ENCODE peak calls at places on chromosome 17, in eight cellular contexts. One of them, this sample, is unnamed.

GRCh38 chr17:48954300-48954755 is 9.7 kb upstream of the SNF8 start:
- DNase-seq in effector memory CD8-positive, alpha-beta T cell: no peak
- DNase-seq in D721Med: no peak
- DNase-seq in NCI-H187: no peak
- DNase-seq in psoas muscle: no peak
- DNase-seq in tibial nerve: no peak
- DNase-seq in stimulated activated CD8-positive, alpha-beta memory T cell treated with anti-CD3 and anti-CD28 coated beads, Interleukin-4, amount 100 ng/mL, for 4 hours: no peak
- DNase-seq in NCI-H1694: no peak
- DNase-seq in this sample: peak

GRCh38 chr17:81309140-81309858 is 14.2 kb upstream of the SLC38A10 start:
- DNase-seq in effector memory CD8-positive, alpha-beta T cell: no peak
- DNase-seq in D721Med: no peak
- DNase-seq in NCI-H187: no peak
- DNase-seq in psoas muscle: peak
- DNase-seq in tibial nerve: peak
- DNase-seq in stimulated activated CD8-positive, alpha-beta memory T cell treated with anti-CD3 and anti-CD28 coated beads, Interleukin-4, amount 100 ng/mL, for 4 hours: no peak
- DNase-seq in NCI-H1694: no peak
- DNase-seq in this sample: peak

GRCh38 chr17:75194879-75195278 is 10.6 kb upstream of the NUP85 start:
- DNase-seq in effector memory CD8-positive, alpha-beta T cell: no peak
- DNase-seq in D721Med: no peak
- DNase-seq in NCI-H187: no peak
- DNase-seq in psoas muscle: no peak
- DNase-seq in tibial nerve: no peak
- DNase-seq in stimulated activated CD8-positive, alpha-beta memory T cell treated with anti-CD3 and anti-CD28 coated beads, Interleukin-4, amount 100 ng/mL, for 4 hours: no peak
- DNase-seq in NCI-H1694: no peak
- DNase-seq in this sample: peak

GRCh38 chr17:58232707-58233156 is 5.7 kb upstream of the LPO start:
- DNase-seq in effector memory CD8-positive, alpha-beta T cell: no peak
- DNase-seq in D721Med: no peak
- DNase-seq in NCI-H187: no peak
- DNase-seq in psoas muscle: no peak
- DNase-seq in tibial nerve: no peak
- DNase-seq in stimulated activated CD8-positive, alpha-beta memory T cell treated with anti-CD3 and anti-CD28 coated beads, Interleukin-4, amount 100 ng/mL, for 4 hours: no peak
- DNase-seq in NCI-H1694: no peak
- DNase-seq in this sample: peak

GRCh38 chr17:56114469-56114868 is 38.8 kb upstream of the ANKFN1 start:
- DNase-seq in effector memory CD8-positive, alpha-beta T cell: no peak
- DNase-seq in D721Med: no peak
- DNase-seq in NCI-H187: peak
- DNase-seq in psoas muscle: no peak
- DNase-seq in tibial nerve: no peak
- DNase-seq in stimulated activated CD8-positive, alpha-beta memory T cell treated with anti-CD3 and anti-CD28 coated beads, Interleukin-4, amount 100 ng/mL, for 4 hours: no peak
- DNase-seq in NCI-H1694: no peak
- DNase-seq in this sample: no peak

GRCh38 chr17:3979276-3979583 is 15.0 kb upstream of the ATP2A3 start:
- DNase-seq in effector memory CD8-positive, alpha-beta T cell: no peak
- DNase-seq in D721Med: no peak
- DNase-seq in NCI-H187: no peak
- DNase-seq in psoas muscle: peak
- DNase-seq in tibial nerve: no peak
- DNase-seq in stimulated activated CD8-positive, alpha-beta memory T cell treated with anti-CD3 and anti-CD28 coated beads, Interleukin-4, amount 100 ng/mL, for 4 hours: no peak
- DNase-seq in NCI-H1694: no peak
- DNase-seq in this sample: no peak

GRCh38 chr17:29341726-29342125 is 47.8 kb upstream of the NUFIP2 start:
- DNase-seq in effector memory CD8-positive, alpha-beta T cell: no peak
- DNase-seq in D721Med: no peak
- DNase-seq in NCI-H187: no peak
- DNase-seq in psoas muscle: no peak
- DNase-seq in tibial nerve: no peak
- DNase-seq in stimulated activated CD8-positive, alpha-beta memory T cell treated with anti-CD3 and anti-CD28 coated beads, Interleukin-4, amount 100 ng/mL, for 4 hours: no peak
- DNase-seq in NCI-H1694: no peak
- DNase-seq in this sample: peak

GRCh38 chr17:65434878-65435277 is 126.6 kb downstream of the AXIN2 start:
- DNase-seq in effector memory CD8-positive, alpha-beta T cell: no peak
- DNase-seq in D721Med: no peak
- DNase-seq in NCI-H187: no peak
- DNase-seq in psoas muscle: no peak
- DNase-seq in tibial nerve: no peak
- DNase-seq in stimulated activated CD8-positive, alpha-beta memory T cell treated with anti-CD3 and anti-CD28 coated beads, Interleukin-4, amount 100 ng/mL, for 4 hours: no peak
- DNase-seq in NCI-H1694: no peak
- DNase-seq in this sample: no peak

GRCh38 chr17:7579001-7579838 is at the start of gene CD68:
- DNase-seq in effector memory CD8-positive, alpha-beta T cell: no peak
- DNase-seq in D721Med: no peak
- DNase-seq in NCI-H187: no peak
- DNase-seq in psoas muscle: peak
- DNase-seq in tibial nerve: peak
- DNase-seq in stimulated activated CD8-positive, alpha-beta memory T cell treated with anti-CD3 and anti-CD28 coated beads, Interleukin-4, amount 100 ng/mL, for 4 hours: peak
- DNase-seq in NCI-H1694: no peak
- DNase-seq in this sample: peak

GRCh38 chr17:59026176-59026939 is 80.3 kb downstream of the TRIM37 start:
- DNase-seq in effector memory CD8-positive, alpha-beta T cell: no peak
- DNase-seq in D721Med: no peak
- DNase-seq in NCI-H187: no peak
- DNase-seq in psoas muscle: no peak
- DNase-seq in tibial nerve: peak
- DNase-seq in stimulated activated CD8-positive, alpha-beta memory T cell treated with anti-CD3 and anti-CD28 coated beads, Interleukin-4, amount 100 ng/mL, for 4 hours: no peak
- DNase-seq in NCI-H1694: no peak
- DNase-seq in this sample: no peak

GRCh38 chr17:50269477-50270429 is 4.5 kb upstream of the TMEM92 start:
- DNase-seq in effector memory CD8-positive, alpha-beta T cell: peak
- DNase-seq in D721Med: peak
- DNase-seq in NCI-H187: no peak
- DNase-seq in psoas muscle: peak
- DNase-seq in tibial nerve: peak
- DNase-seq in stimulated activated CD8-positive, alpha-beta memory T cell treated with anti-CD3 and anti-CD28 coated beads, Interleukin-4, amount 100 ng/mL, for 4 hours: peak
- DNase-seq in NCI-H1694: peak
- DNase-seq in this sample: peak

GRCh38 chr17:2138768-2139167 is 83.9 kb downstream of the HIC1 start:
- DNase-seq in effector memory CD8-positive, alpha-beta T cell: no peak
- DNase-seq in D721Med: no peak
- DNase-seq in NCI-H187: peak
- DNase-seq in psoas muscle: peak
- DNase-seq in tibial nerve: no peak
- DNase-seq in stimulated activated CD8-positive, alpha-beta memory T cell treated with anti-CD3 and anti-CD28 coated beads, Interleukin-4, amount 100 ng/mL, for 4 hours: no peak
- DNase-seq in NCI-H1694: peak
- DNase-seq in this sample: peak

GRCh38 chr17:49132699-49133364 is at the start of gene B4GALNT2:
- DNase-seq in effector memory CD8-positive, alpha-beta T cell: no peak
- DNase-seq in D721Med: no peak
- DNase-seq in NCI-H187: no peak
- DNase-seq in psoas muscle: peak
- DNase-seq in tibial nerve: no peak
- DNase-seq in stimulated activated CD8-positive, alpha-beta memory T cell treated with anti-CD3 and anti-CD28 coated beads, Interleukin-4, amount 100 ng/mL, for 4 hours: no peak
- DNase-seq in NCI-H1694: no peak
- DNase-seq in this sample: peak

GRCh38 chr17:68861602-68862001 is 93.6 kb downstream of the ABCA8 start:
- DNase-seq in effector memory CD8-positive, alpha-beta T cell: no peak
- DNase-seq in D721Med: no peak
- DNase-seq in NCI-H187: no peak
- DNase-seq in psoas muscle: no peak
- DNase-seq in tibial nerve: no peak
- DNase-seq in stimulated activated CD8-positive, alpha-beta memory T cell treated with anti-CD3 and anti-CD28 coated beads, Interleukin-4, amount 100 ng/mL, for 4 hours: no peak
- DNase-seq in NCI-H1694: no peak
- DNase-seq in this sample: no peak

GRCh38 chr17:52606098-52606497 is 447.6 kb upstream of the CA10 start:
- DNase-seq in effector memory CD8-positive, alpha-beta T cell: no peak
- DNase-seq in D721Med: no peak
- DNase-seq in NCI-H187: no peak
- DNase-seq in psoas muscle: no peak
- DNase-seq in tibial nerve: no peak
- DNase-seq in stimulated activated CD8-positive, alpha-beta memory T cell treated with anti-CD3 and anti-CD28 coated beads, Interleukin-4, amount 100 ng/mL, for 4 hours: no peak
- DNase-seq in NCI-H1694: no peak
- DNase-seq in this sample: peak

GRCh38 chr17:8128125-8128784 is 4.3 kb upstream of the HES7 start:
- DNase-seq in effector memory CD8-positive, alpha-beta T cell: no peak
- DNase-seq in D721Med: no peak
- DNase-seq in NCI-H187: no peak
- DNase-seq in psoas muscle: peak
- DNase-seq in tibial nerve: no peak
- DNase-seq in stimulated activated CD8-positive, alpha-beta memory T cell treated with anti-CD3 and anti-CD28 coated beads, Interleukin-4, amount 100 ng/mL, for 4 hours: no peak
- DNase-seq in NCI-H1694: no peak
- DNase-seq in this sample: no peak

GRCh38 chr17:74635418-74635817 is 11.9 kb upstream of the CD300E start:
- DNase-seq in effector memory CD8-positive, alpha-beta T cell: no peak
- DNase-seq in D721Med: no peak
- DNase-seq in NCI-H187: peak
- DNase-seq in psoas muscle: no peak
- DNase-seq in tibial nerve: no peak
- DNase-seq in stimulated activated CD8-positive, alpha-beta memory T cell treated with anti-CD3 and anti-CD28 coated beads, Interleukin-4, amount 100 ng/mL, for 4 hours: no peak
- DNase-seq in NCI-H1694: no peak
- DNase-seq in this sample: no peak

GRCh38 chr17:78001612-78002011 is 43.1 kb downstream of the TNRC6C start:
- DNase-seq in effector memory CD8-positive, alpha-beta T cell: no peak
- DNase-seq in D721Med: no peak
- DNase-seq in NCI-H187: no peak
- DNase-seq in psoas muscle: no peak
- DNase-seq in tibial nerve: no peak
- DNase-seq in stimulated activated CD8-positive, alpha-beta memory T cell treated with anti-CD3 and anti-CD28 coated beads, Interleukin-4, amount 100 ng/mL, for 4 hours: no peak
- DNase-seq in NCI-H1694: no peak
- DNase-seq in this sample: no peak

GRCh38 chr17:43094129-43094834 is 30.9 kb downstream of the BRCA1 start:
- DNase-seq in effector memory CD8-positive, alpha-beta T cell: no peak
- DNase-seq in D721Med: no peak
- DNase-seq in NCI-H187: no peak
- DNase-seq in psoas muscle: no peak
- DNase-seq in tibial nerve: no peak
- DNase-seq in stimulated activated CD8-positive, alpha-beta memory T cell treated with anti-CD3 and anti-CD28 coated beads, Interleukin-4, amount 100 ng/mL, for 4 hours: no peak
- DNase-seq in NCI-H1694: peak
- DNase-seq in this sample: peak

GRCh38 chr17:42111901-42112551 is 488 bp downstream of the DHX58 start:
- DNase-seq in effector memory CD8-positive, alpha-beta T cell: no peak
- DNase-seq in D721Med: no peak
- DNase-seq in NCI-H187: no peak
- DNase-seq in psoas muscle: peak
- DNase-seq in tibial nerve: no peak
- DNase-seq in stimulated activated CD8-positive, alpha-beta memory T cell treated with anti-CD3 and anti-CD28 coated beads, Interleukin-4, amount 100 ng/mL, for 4 hours: no peak
- DNase-seq in NCI-H1694: no peak
- DNase-seq in this sample: peak

This sample was measured in ELR.